ENCODE peak calls at places on chromosomes 2 and 18, in five cellular contexts. D is left ventricle myocardium inferior, T is spleen, H is psoas muscle, Z is lung. B is an unnamed sample.

GRCh38 chr2:72293620-72294019 is 146.0 kb upstream of the CYP26B1 start:
- DNase-seq in D (no peak), T (no peak), H (no peak), Z (no peak), B (no peak)

GRCh38 chr18:9038277-9038871 is 64.1 kb upstream of the NDUFV2 start:
- DNase-seq in D (no peak), T (no peak), H (no peak), Z (no peak), B (no peak)

GRCh38 chr2:174078275-174078674 is 113.1 kb upstream of the SP3 start:
- DNase-seq in D (no peak), T (no peak), H (no peak), Z (no peak), B (no peak)

GRCh38 chr2:83113953-83114352 is 1345.1 kb downstream of the SUCLG1 start:
- DNase-seq in D (no peak), T (no peak), H (no peak), Z (no peak), B (no peak)

GRCh38 chr2:34998726-34999125 is 1356.9 kb upstream of the CRIM1 start:
- DNase-seq in D (no peak), T (no peak), H (no peak), Z (no peak), B (no peak)

GRCh38 chr18:38007931-38008330 is 442.3 kb upstream of the CELF4 start:
- DNase-seq in D (no peak), T (no peak), H (no peak), Z (no peak), B (no peak)

GRCh38 chr18:58202406-58202730 is 158.3 kb downstream of the NEDD4L start:
- DNase-seq in D (no peak), T (no peak), H (no peak), Z (no peak), B (no peak)

GRCh38 chr2:191847764-191848163 is 876 bp upstream of the CAVIN2 start:
- DNase-seq in D (no peak), T (no peak), H (no peak), Z (peak), B (no peak)

GRCh38 chr2:219497495-219498279 is 1.0 kb upstream of the GMPPA start:
- DNase-seq in D (peak), T (peak), H (peak), Z (peak), B (no peak)

GRCh38 chr18:22320155-22320554 is 97.6 kb downstream of the CTAGE1 start:
- DNase-seq in D (no peak), T (no peak), H (no peak), Z (no peak), B (no peak)

GRCh38 chr2:236375973-236376476 is 111.8 kb upstream of the ASB18 start:
- DNase-seq in D (no peak), T (no peak), H (no peak), Z (no peak), B (no peak)

GRCh38 chr2:23904692-23905091 is 22.2 kb downstream of the ATAD2B start:
- DNase-seq in D (no peak), T (no peak), H (no peak), Z (no peak), B (no peak)

GRCh38 chr2:119753041-119753929 is 6.4 kb upstream of the PTPN4 start:
- DNase-seq in D (no peak), T (no peak), H (no peak), Z (no peak), B (no peak)

GRCh38 chr18:56861244-56861643 is 210.1 kb downstream of the WDR7 start:
- DNase-seq in D (no peak), T (no peak), H (no peak), Z (no peak), B (no peak)

GRCh38 chr2:119260636-119261497 is 37.2 kb downstream of the STEAP3 start:
- DNase-seq in D (no peak), T (no peak), H (no peak), Z (no peak), B (no peak)

DNA sequence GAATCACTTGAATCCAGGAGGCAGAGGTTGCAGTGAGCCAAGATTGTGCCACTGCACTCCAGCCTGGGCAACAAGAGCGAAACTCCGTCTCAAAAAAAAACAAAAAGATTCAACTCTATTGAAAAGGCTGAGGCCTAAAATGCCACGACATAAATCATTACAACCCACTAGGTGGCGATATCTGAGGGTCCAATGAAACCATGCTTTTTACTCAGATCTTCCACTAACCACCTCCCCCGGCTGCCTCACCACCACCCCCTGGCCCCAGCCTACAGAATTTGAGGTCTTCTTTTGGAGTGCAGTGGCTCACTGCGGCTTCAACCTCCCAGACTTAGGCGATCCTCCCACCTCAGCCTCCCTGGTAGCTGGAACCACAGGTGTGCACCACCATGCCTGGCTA is 57.5 kb downstream of the AP1S3 start:
- DNase-seq in D (no peak), T (no peak), H (no peak), Z (no peak), B (no peak)
- TF ChIP-seq CTCF in D (peak), T (peak), H (no peak), Z (peak), B (peak)

GRCh38 chr2:29100564-29100963 is 14.7 kb upstream of the CLIP4 start:
- DNase-seq in D (no peak), T (no peak), H (no peak), Z (no peak), B (no peak)
- TF ChIP-seq CTCF in D (no peak), T (no peak), H (no peak), Z (no peak), B (no peak)

GRCh38 chr2:33672389-33672788 is 73.3 kb upstream of the FAM98A start:
- DNase-seq in D (no peak), T (no peak), H (no peak), Z (no peak), B (no peak)

GRCh38 chr2:33673937-33674336 is 74.8 kb upstream of the FAM98A start:
- DNase-seq in D (no peak), T (no peak), H (no peak), Z (no peak), B (no peak)

GRCh38 chr2:33671198-33671597 is 72.1 kb upstream of the FAM98A start:
- DNase-seq in D (no peak), T (no peak), H (no peak), Z (no peak), B (no peak)

GRCh38 chr2:33672896-33673295 is 73.8 kb upstream of the FAM98A start:
- DNase-seq in D (no peak), T (no peak), H (no peak), Z (no peak), B (no peak)

DNA sequence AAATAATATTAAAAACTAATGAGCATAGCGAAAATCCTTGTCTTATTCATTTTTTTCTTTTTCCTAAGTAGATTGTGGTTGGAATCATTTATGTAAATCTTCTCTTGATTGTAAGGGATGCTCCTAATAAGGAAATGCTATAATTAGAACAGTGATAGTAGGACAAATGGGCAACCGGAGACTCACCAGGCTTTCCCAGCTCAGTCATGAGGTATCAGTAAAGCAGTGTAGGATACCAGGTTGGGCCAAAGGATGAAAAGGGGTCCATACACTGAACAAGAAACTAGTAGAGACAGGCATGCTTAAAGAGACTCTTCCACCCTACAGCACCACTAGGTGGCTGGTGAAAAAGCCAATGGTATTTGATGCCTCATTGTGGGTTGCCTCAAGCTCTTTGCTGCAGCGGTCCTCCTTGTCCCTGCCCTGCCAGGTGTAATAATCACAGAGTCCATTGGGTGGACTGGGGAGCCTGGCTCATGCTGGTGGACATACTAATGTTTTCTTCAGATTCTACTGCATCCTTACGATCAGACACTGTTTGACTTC is 71.4 kb upstream of the FAM98A start:
- DNase-seq in D (no peak), T (no peak), H (no peak), Z (no peak), B (no peak)
- TF ChIP-seq CTCF in D (no peak), T (no peak), H (no peak), Z (no peak), B (peak)

DNA sequence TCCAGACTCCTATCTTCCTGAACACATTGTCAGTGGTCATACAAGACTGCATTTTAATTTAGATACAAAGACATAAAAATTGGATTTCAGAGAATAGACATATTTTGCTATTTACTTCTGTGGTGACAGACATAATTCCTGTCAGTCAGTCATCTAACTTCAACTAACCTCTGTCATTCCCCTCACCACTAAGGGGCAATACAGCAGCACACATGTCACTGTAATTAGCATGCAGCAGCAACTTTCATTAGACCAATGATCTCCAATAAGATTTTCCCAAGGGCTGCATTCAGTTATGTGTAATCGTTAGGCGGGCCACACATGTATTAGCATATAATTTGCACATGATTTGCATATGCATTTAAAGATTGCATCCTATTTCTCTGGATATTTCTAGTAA is 624.5 kb downstream of the NR4A2 start:
- DNase-seq in D (no peak), T (no peak), H (no peak), Z (no peak), B (no peak)
- TF ChIP-seq CTCF in D (no peak), T (no peak), H (no peak), Z (no peak), B (peak)

B was measured in chondrocyte.